ENCODE peak calls at places on chromosome 2, in nine cellular contexts. Y is suprapubic skin; V is colonic mucosa; N is cardiac muscle cell; K is tibial artery; C is neural progenitor cell; Z is PC-9; Q is kidney; X is CD4-positive, alpha-beta T cell. E is an unnamed sample.

GRCh38 chr2:52000156-52000855 is 968.4 kb upstream of the NRXN1 start:
- DNase-seq in Y (no peak), V (no peak), N (no peak), K (no peak), C (no peak), Z (no peak), Q (no peak), X (no peak), E (no peak)

GRCh38 chr2:159712929-159713575 is 746 bp downstream of the MARCHF7 start:
- DNase-seq in Y (no peak), V (no peak), N (no peak), K (no peak), C (no peak), Z (no peak), Q (no peak), X (no peak), E (no peak)

GRCh38 chr2:46331099-46331766 is 34.0 kb downstream of the EPAS1 start:
- DNase-seq in Y (no peak), V (no peak), N (no peak), K (no peak), C (no peak), Z (no peak), Q (no peak), X (no peak), E (no peak)

GRCh38 chr2:71889991-71890684 is 257.5 kb downstream of the CYP26B1 start:
- DNase-seq in Y (peak), V (no peak), N (peak), K (no peak), C (no peak), Z (no peak), Q (no peak), X (no peak), E (no peak)

GRCh38 chr2:63378589-63378988 is 209.7 kb downstream of the WDPCP start:
- DNase-seq in Y (no peak), V (no peak), N (no peak), K (no peak), C (no peak), Z (peak), Q (no peak), X (no peak), E (no peak)

GRCh38 chr2:119354860-119355259 is 11.8 kb downstream of the C2orf76 start:
- DNase-seq in Y (no peak), V (no peak), N (no peak), K (no peak), C (no peak), Z (no peak), Q (no peak), X (no peak), E (no peak)

GRCh38 chr2:58553937-58554336 is 312.8 kb upstream of the FANCL start:
- DNase-seq in Y (no peak), V (no peak), N (peak), K (no peak), C (peak), Z (no peak), Q (no peak), X (no peak), E (no peak)

GRCh38 chr2:36511858-36512630 is 85.9 kb downstream of the FEZ2 start:
- DNase-seq in Y (no peak), V (no peak), N (no peak), K (no peak), C (no peak), Z (no peak), Q (no peak), X (no peak), E (no peak)

GRCh38 chr2:167953790-167954189 is 293.6 kb downstream of the STK39 start:
- DNase-seq in Y (no peak), V (no peak), N (no peak), K (no peak), C (no peak), Z (no peak), Q (no peak), X (no peak), E (no peak)

GRCh38 chr2:37896319-37896718 is 28.8 kb upstream of the RMDN2 start:
- DNase-seq in Y (no peak), V (no peak), N (no peak), K (no peak), C (peak), Z (no peak), Q (no peak), X (no peak), E (no peak)

GRCh38 chr2:181120625-181121024 is 140.2 kb downstream of the UBE2E3 start:
- DNase-seq in Y (no peak), V (no peak), N (no peak), K (no peak), C (no peak), Z (peak), Q (no peak), X (no peak), E (no peak)

GRCh38 chr2:17208511-17208910 is 309.7 kb downstream of the RAD51AP2 start:
- DNase-seq in Y (no peak), V (no peak), N (peak), K (no peak), C (no peak), Z (no peak), Q (no peak), X (no peak), E (no peak)

GRCh38 chr2:146665801-146666200 is 1179.0 kb upstream of the ACVR2A start:
- DNase-seq in Y (no peak), V (no peak), N (no peak), K (no peak), C (no peak), Z (no peak), Q (no peak), X (no peak), E (no peak)

GRCh38 chr2:229489016-229489415 is 217.9 kb upstream of the PID1 start:
- DNase-seq in Y (no peak), V (no peak), N (peak), K (no peak), C (no peak), Z (peak), Q (no peak), X (no peak), E (no peak)

GRCh38 chr2:133602538-133602937 is 34.3 kb upstream of the NCKAP5 start:
- DNase-seq in Y (no peak), V (no peak), N (no peak), K (no peak), C (no peak), Z (no peak), Q (no peak), X (no peak), E (no peak)

GRCh38 chr2:241797441-241798080 is 11.4 kb upstream of the NEU4 start:
- DNase-seq in Y (no peak), V (peak), N (no peak), K (no peak), C (no peak), Z (no peak), Q (no peak), X (no peak), E (peak)

GRCh38 chr2:215063526-215063925 is 74.9 kb downstream of the ABCA12 start:
- DNase-seq in Y (no peak), V (no peak), N (no peak), K (no peak), C (no peak), Z (no peak), Q (no peak), X (no peak), E (no peak)

GRCh38 chr2:100013892-100014677 is 128.3 kb downstream of the AFF3 start:
- DNase-seq in Y (no peak), V (no peak), N (peak), K (peak), C (peak), Z (no peak), Q (peak), X (no peak), E (no peak)

GRCh38 chr2:157792345-157793052 is 83.6 kb downstream of the ACVR1 start:
- DNase-seq in Y (no peak), V (no peak), N (peak), K (no peak), C (no peak), Z (no peak), Q (no peak), X (no peak), E (no peak)

GRCh38 chr2:157789933-157790511 is 86.1 kb downstream of the ACVR1 start:
- DNase-seq in Y (peak), V (peak), N (no peak), K (peak), C (peak), Z (no peak), Q (peak), X (no peak), E (no peak)

GRCh38 chr2:157790780-157791179 is 85.3 kb downstream of the ACVR1 start:
- DNase-seq in Y (no peak), V (no peak), N (no peak), K (no peak), C (no peak), Z (no peak), Q (no peak), X (no peak), E (no peak)

GRCh38 chr2:157789161-157789720 is 86.9 kb downstream of the ACVR1 start:
- DNase-seq in Y (no peak), V (peak), N (no peak), K (peak), C (no peak), Z (no peak), Q (no peak), X (no peak), E (no peak)

GRCh38 chr2:157793053-157793612 is 83.0 kb downstream of the ACVR1 start:
- DNase-seq in Y (no peak), V (no peak), N (no peak), K (no peak), C (no peak), Z (no peak), Q (no peak), X (no peak), E (no peak)
- TF ChIP-seq CTCF in Y (peak), V (peak), N (peak), K (no peak), C (peak), Z (no peak), Q (peak), X (peak), E (no peak)

GRCh38 chr2:169868951-169869350 is 41.7 kb downstream of the UBR3 start:
- DNase-seq in Y (no peak), V (no peak), N (no peak), K (no peak), C (no peak), Z (no peak), Q (no peak), X (no peak), E (no peak)
- H3K27ac ChIP-seq in Y (no peak), V (no peak), N (no peak), K (no peak), C (peak), Z (no peak), Q (no peak), X (no peak), E (no peak)

GRCh38 chr2:28228419-28228995 is 164.2 kb upstream of the FOSL2 start:
- DNase-seq in Y (no peak), V (no peak), N (no peak), K (no peak), C (no peak), Z (no peak), Q (no peak), X (no peak), E (no peak)
- TF ChIP-seq CTCF in Y (no peak), V (peak), N (no peak), K (peak), C (no peak), Z (peak), Q (no peak), X (no peak), E (no peak)

DNA sequence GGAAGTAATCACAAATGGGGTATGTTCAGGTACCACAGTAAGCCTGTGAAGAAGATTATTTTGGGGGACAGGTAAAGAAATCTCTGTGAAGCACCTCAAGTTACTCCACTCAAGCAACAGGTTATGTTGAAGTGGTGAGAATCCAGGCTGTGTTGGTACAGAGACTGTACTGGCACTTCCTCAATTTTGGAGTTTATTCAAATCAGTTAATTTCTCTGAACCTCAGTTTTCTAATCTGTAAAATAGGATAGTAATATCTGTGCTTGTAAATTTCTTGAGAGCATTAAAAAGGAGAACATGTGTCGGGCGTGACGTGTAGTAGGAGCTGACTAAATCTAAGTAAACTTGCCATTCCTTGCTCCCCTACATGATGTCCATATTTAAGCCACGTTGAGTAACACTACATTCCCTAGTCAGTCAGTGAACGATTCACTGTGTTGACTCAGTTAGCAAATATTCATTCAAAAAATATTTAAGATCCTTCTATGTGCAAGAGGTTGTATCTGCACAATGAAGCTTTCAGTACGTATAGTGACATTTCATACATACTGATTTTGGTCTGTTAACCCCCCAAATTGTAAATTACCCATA is 504.2 kb downstream of the ZEB2 start:
- DNase-seq in Y (no peak), V (no peak), N (peak), K (no peak), C (no peak), Z (no peak), Q (no peak), X (no peak), E (no peak)
- H3K27ac ChIP-seq in Y (no peak), V (no peak), N (no peak), K (no peak), C (no peak), Z (no peak), Q (no peak), X (no peak), E (no peak)

GRCh38 chr2:70888925-70889715 is 46.6 kb upstream of the ATP6V1B1 start:
- DNase-seq in Y (peak), V (no peak), N (peak), K (no peak), C (peak), Z (no peak), Q (no peak), X (no peak), E (no peak)
- TF ChIP-seq CTCF in Y (no peak), V (no peak), N (no peak), K (no peak), C (peak), Z (no peak), Q (no peak), X (no peak), E (no peak)

GRCh38 chr2:9380702-9381628 is 42.4 kb downstream of the ITGB1BP1 start:
- DNase-seq in Y (peak), V (peak), N (peak), K (peak), C (no peak), Z (peak), Q (no peak), X (no peak), E (peak)
- H3K27ac ChIP-seq in Y (peak), V (peak), N (no peak), K (peak), C (no peak), Z (peak), Q (peak), X (no peak), E (no peak)

E was measured in spleen.